ENCODE peak calls at places on chromosomes 4 and X, in four cellular contexts. N is DND-41, F is IMR-90, Q is right cardiac atrium. G is an unnamed sample.

GRCh38 chr4:21986312-21986711 is 37.7 kb upstream of the KCNIP4 start:
- DNase-seq in F (no peak), N (no peak), Q (no peak), G (no peak)

GRCh38 chr4:147590249-147590920 is 26.8 kb upstream of the TMEM184C start:
- DNase-seq in N (peak; percentile 49), Q (peak; percentile 60), F (peak; percentile 79), G (no peak)

GRCh38 chrX:18873189-18873791 is 110.6 kb downstream of the PHKA2 start:
- DNase-seq in Q (peak; percentile 76), F (peak; percentile 61), N (no peak), G (no peak)

GRCh38 chr4:81573817-81574216 is 102.1 kb upstream of the RASGEF1B start:
- DNase-seq in N (no peak), F (no peak), Q (no peak), G (no peak)

GRCh38 chr4:110112056-110112455 is 86.4 kb downstream of the ELOVL6 start:
- DNase-seq in N (no peak), Q (no peak), F (no peak), G (no peak)

GRCh38 chrX:2828404-2829065 is at the start of gene GYG2:
- DNase-seq in F (peak; percentile 46), Q (no peak), N (no peak), G (no peak)

GRCh38 chrX:16479206-16479869 is 170.6 kb upstream of the S100G start:
- DNase-seq in F (peak; percentile 84), N (no peak), Q (no peak), G (no peak)

GRCh38 chr4:189022441-189023035 is 883.3 kb downstream of the TRIML1 start:
- DNase-seq in Q (no peak), F (peak; percentile 76), N (no peak), G (no peak)

GRCh38 chrX:93673056-93673868 is at the start of gene NAP1L3:
- DNase-seq in Q (peak; percentile 75), F (peak; percentile 44), N (no peak), G (peak; percentile 66)

GRCh38 chr4:98027827-98028226 is 115.4 kb downstream of the STPG2 start:
- DNase-seq in N (no peak), F (no peak), Q (no peak), G (no peak)

GRCh38 chrX:10636337-10636736 is 16.0 kb upstream of the MID1 start:
- DNase-seq in N (no peak), Q (no peak), F (peak; percentile 68), G (no peak)

GRCh38 chr4:7194251-7195137 is 2.2 kb downstream of the SORCS2 start:
- DNase-seq in N (peak; percentile 15), Q (peak; percentile 77), F (no peak), G (no peak)

GRCh38 chrX:16444353-16444752 is 205.6 kb upstream of the S100G start:
- DNase-seq in Q (no peak), F (peak; percentile 89), N (no peak), G (no peak)

GRCh38 chr4:1011022-1011694 is at the start of gene FGFRL1:
- DNase-seq in Q (peak; percentile 98), F (peak; percentile 77), N (no peak), G (peak; percentile 83)

GRCh38 chr4:158015241-158015640 is 157.6 kb downstream of the GASK1B start:
- DNase-seq in N (no peak), Q (no peak), F (peak; percentile 60), G (no peak)

GRCh38 chrX:2697306-2697705 is 6.2 kb downstream of the CD99 start:
- DNase-seq in N (no peak), F (no peak), Q (no peak), G (no peak)

GRCh38 chrX:136268051-136269048 is 17.1 kb upstream of the MAP7D3 start:
- DNase-seq in Q (no peak), F (peak; percentile 50), N (peak; percentile 62), G (peak; percentile 4)

GRCh38 chrX:150664290-150664689 is 28.9 kb upstream of the MTMR1 start:
- DNase-seq in N (no peak), Q (peak; percentile 68), F (no peak), G (no peak)

GRCh38 chr4:123896446-123897071 is 500.0 kb downstream of the SPRY1 start:
- DNase-seq in F (no peak), Q (no peak), N (no peak), G (no peak)

GRCh38 chr4:56302102-56302501 is 85.2 kb downstream of the AASDH start:
- DNase-seq in F (no peak), Q (no peak), N (no peak), G (no peak)

GRCh38 chrX:42195506-42195905 is 272.2 kb upstream of the CASK start:
- DNase-seq in N (no peak), F (no peak), Q (no peak), G (no peak)

DNA sequence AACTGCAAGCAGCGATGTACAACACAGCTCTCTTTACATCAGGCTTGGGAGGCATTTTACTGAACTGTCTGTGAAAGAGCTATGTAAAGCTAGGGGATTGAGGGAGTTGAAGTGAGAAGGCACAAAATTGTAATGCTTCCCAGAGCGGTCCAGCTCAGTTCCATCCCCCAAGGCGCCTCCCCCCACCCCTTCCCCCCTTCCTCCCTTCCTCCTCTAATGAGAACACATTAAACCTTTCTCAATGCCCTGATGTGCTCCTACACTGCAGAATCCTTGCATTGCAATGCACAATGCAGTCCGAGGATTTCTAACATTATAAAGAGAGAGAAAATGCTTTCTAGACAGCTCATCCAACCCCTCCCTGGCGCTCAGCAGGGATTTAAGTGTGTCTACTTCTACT is 73.9 kb downstream of the CXXC4 start:
- DNase-seq in F (no peak), N (no peak), Q (no peak), G (no peak)
- H3K4me3 ChIP-seq in F (no peak overlapping the region), N (no peak overlapping the region), Q (no peak overlapping the region), G (no peak overlapping the region)

GRCh38 chr4:118995693-118996391 is 107.2 kb downstream of the SYNPO2 start:
- DNase-seq in N (no peak), F (no peak), Q (no peak), G (no peak)
- H3K4me1 ChIP-seq in N (no peaks in the 10 kb centered on the region), F (peaks cover 25% of the 10 kb centered on the region), Q (peaks cover 7% of the 10 kb centered on the region), G (no peaks in the 10 kb centered on the region)

DNA sequence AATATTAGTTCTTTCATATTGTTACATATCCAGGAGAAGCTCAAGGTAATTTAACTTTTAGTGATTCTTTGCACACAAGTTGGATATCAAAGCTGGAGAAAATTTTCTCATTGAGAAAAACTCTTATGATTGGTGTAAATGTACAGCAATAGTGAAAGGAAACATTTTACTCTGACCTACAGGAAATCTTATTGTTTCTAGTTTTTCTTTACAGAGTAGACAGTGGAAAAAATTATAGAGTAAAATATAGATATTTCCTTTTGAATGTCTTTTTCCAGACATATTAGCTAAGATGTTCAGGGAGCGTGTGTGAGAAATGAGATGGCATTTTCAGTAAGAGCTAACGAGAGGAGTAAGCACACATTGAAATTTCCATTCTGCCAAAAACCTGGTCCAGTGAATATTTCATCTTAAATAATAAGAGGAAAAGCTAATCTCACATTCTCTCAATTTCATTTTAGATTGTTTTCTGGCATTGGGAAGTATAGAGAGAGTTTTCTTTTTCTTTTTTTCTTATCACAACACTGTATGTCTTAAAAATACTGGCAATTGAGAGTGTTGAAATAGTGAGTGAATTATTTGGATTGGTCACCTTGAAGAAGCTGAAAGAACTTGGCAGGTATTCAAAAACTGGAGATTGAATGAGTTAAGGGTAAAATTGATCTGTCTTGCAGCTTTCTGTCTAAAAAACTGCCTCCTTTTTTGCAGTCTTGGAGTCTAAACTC is 15.6 kb upstream of the ATP8A1 start:
- DNase-seq in F (no peak), N (no peak), Q (no peak), G (no peak)
- H3K4me3 ChIP-seq in F (no peak overlapping the region), N (no peak overlapping the region), Q (no peak overlapping the region), G (peak overlapping the region; percentile 10)

GRCh38 chr4:139454646-139455045 is 725 bp downstream of the RAB33B start:
- DNase-seq in Q (no peak), N (no peak), F (no peak), G (no peak)
- H3K4me1 ChIP-seq in Q (no peaks in the 10 kb centered on the region), N (peaks cover 50% of the 10 kb centered on the region), F (peaks cover 3% of the 10 kb centered on the region), G (peaks cover 53% of the 10 kb centered on the region)